ENCODE peak calls at places on chromosome 3, in five cellular contexts. Z is tibial nerve, N is left lung, T is pancreas, E is A549. B is an unnamed sample.

GRCh38 chr3:173770011-173770410 is 372.5 kb downstream of the NLGN1 start:
- DNase-seq in N (no peak), E (no peak), Z (no peak), T (no peak), B (no peak)

GRCh38 chr3:29057326-29057725 is 223.5 kb upstream of the RBMS3 start:
- DNase-seq in Z (no peak), T (no peak), E (no peak), N (no peak), B (no peak)

GRCh38 chr3:177279118-177279815 is 82.0 kb upstream of the TBL1XR1 start:
- DNase-seq in E (no peak), Z (no peak), T (no peak), N (no peak), B (no peak)

GRCh38 chr3:20575153-20575552 is 389.1 kb upstream of the SGO1 start:
- DNase-seq in Z (no peak), T (no peak), E (no peak), N (no peak), B (no peak)

GRCh38 chr3:194570898-194571297 is 62.3 kb downstream of the TMEM44 start:
- DNase-seq in T (no peak), Z (no peak), E (no peak), N (no peak), B (no peak)

GRCh38 chr3:190064112-190064511 is 56.6 kb downstream of the P3H2 start:
- DNase-seq in T (no peak), Z (no peak), N (no peak), E (peak; percentile 15), B (no peak)

GRCh38 chr3:45567730-45568172 is 26.8 kb upstream of the LIMD1 start:
- DNase-seq in E (no peak), T (no peak), Z (no peak), N (no peak), B (no peak)

GRCh38 chr3:125219261-125219701 is 6.7 kb upstream of the SLC12A8 start:
- DNase-seq in N (no peak), E (no peak), T (no peak), Z (no peak), B (no peak)

GRCh38 chr3:62712776-62713175 is 162.4 kb downstream of the CADPS start:
- DNase-seq in E (no peak), T (no peak), N (no peak), Z (no peak), B (no peak)

GRCh38 chr3:59106085-59106629 is 56.3 kb upstream of the CFAP20DC start:
- DNase-seq in T (no peak), Z (no peak), N (no peak), E (no peak), B (no peak)

GRCh38 chr3:159234306-159234705 is 432.5 kb downstream of the MFSD1 start:
- DNase-seq in Z (no peak), E (no peak), T (no peak), N (no peak), B (no peak)

GRCh38 chr3:101809178-101810022 is 30.4 kb downstream of the NXPE3 start:
- DNase-seq in N (no peak), T (peak; percentile 27), Z (no peak), E (no peak), B (no peak)

GRCh38 chr3:125143982-125144652 is 68.4 kb downstream of the SLC12A8 start:
- DNase-seq in T (no peak), Z (no peak), N (no peak), E (no peak), B (peak; percentile 72)

GRCh38 chr3:35678552-35679220 is 39.4 kb downstream of the ARPP21 start:
- DNase-seq in Z (no peak), N (no peak), T (no peak), E (no peak), B (no peak)

GRCh38 chr3:56468184-56469106 is at the start of gene ERC2:
- DNase-seq in E (peak; percentile 6), Z (no peak), N (peak; percentile 83), T (peak; percentile 54), B (no peak)

GRCh38 chr3:50617911-50618481 is 1.0 kb downstream of the MAPKAPK3 start:
- DNase-seq in N (no peak), Z (no peak), T (no peak), E (no peak), B (no peak)

GRCh38 chr3:46676601-46677071 is 16.8 kb downstream of the ALS2CL start:
- DNase-seq in Z (no peak), T (no peak), N (peak; percentile 67), E (no peak), B (no peak)

GRCh38 chr3:66037986-66038369 is 740 bp downstream of the MAGI1 start:
- DNase-seq in E (no peak), N (peak; percentile 80), Z (no peak), T (peak; percentile 25), B (peak; percentile 77)

GRCh38 chr3:66036586-66037061 is 2.1 kb downstream of the MAGI1 start:
- DNase-seq in E (no peak), N (no peak), T (no peak), Z (no peak), B (no peak)

GRCh38 chr3:66033241-66034138 is 5.2 kb downstream of the MAGI1 start:
- DNase-seq in N (no peak), T (no peak), Z (no peak), E (no peak), B (no peak)

GRCh38 chr3:66037330-66037985 is 1.3 kb downstream of the MAGI1 start:
- DNase-seq in N (peak; percentile 76), T (peak; percentile 64), E (peak; percentile 62), Z (no peak), B (peak; percentile 77)

DNA sequence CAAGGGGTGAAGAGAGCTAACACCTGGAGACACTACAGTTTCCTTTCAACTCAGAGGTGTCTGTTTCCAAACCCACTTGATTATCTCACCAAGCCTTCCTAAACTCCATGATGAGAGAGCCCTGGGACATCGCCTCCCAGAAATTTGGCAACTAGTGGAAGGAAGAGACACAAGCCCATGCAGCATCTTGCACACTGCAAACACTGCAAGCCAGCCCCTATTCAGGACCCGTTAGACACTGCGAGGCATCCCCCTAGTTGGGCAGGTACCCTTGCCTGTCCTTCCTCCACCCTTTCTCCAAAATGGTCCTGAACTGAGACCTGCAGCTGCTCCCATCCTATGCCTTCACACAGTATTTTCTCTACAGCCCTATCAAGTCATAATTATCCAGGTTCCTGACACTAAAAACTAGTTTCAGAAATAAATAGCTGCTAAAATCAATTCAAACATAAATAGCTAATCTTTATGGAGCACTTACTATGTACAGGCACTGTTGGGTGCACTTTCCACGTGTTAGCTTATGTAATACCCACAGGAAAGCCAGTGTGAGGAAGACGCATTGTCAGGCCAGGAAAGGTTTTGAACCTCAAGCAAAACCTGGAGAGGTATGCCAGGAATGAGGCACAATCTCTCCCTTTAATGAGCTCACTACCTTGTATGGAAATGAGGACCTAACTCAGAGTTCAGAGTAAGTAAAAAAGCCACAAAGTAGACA is 2.8 kb downstream of the MAGI1 start:
- DNase-seq in N (no peak), E (no peak), T (no peak), Z (no peak), B (no peak)
- H3K4me3 ChIP-seq in N (peak overlapping the region; percentile 61), E (no peak overlapping the region), T (peak overlapping the region; percentile 32), Z (no peak overlapping the region), B (peak overlapping the region; percentile 90)

DNA sequence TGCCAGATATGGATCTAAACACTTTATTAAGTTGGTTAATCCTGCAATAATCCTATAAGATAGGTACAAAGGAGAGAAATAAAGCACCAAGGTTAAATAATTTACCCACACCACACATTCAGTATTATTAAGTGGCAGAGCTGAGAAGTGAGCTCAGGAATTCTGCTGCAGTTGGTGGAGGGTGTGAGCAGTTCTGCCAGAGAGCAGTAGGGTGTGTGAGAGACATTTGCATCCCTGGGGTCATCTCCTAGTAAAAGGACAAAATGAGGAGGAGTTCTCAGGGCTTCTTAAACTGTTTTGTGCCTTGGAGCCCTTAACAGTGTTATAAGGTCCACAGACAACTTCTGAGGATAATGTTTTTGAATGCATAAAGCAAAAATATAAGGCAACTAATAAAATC is 484.5 kb downstream of the TAFA4 start:
- DNase-seq in E (no peak), T (no peak), N (no peak), Z (no peak), B (no peak)
- TF ChIP-seq CTCF in E (no peak), T (no peak), N (no peak), Z (no peak), B (no peak)

GRCh38 chr3:38458796-38459498 is 5.3 kb downstream of the ACVR2B start:
- DNase-seq in Z (no peak), N (peak; percentile 86), E (no peak), T (peak; percentile 88), B (no peak)
- H3K27ac ChIP-seq in Z (peak overlapping the region; percentile 63), N (peak overlapping the region; percentile 31), E (no peak overlapping the region), T (peak overlapping the region; percentile 82), B (peak overlapping the region; percentile 19)

GRCh38 chr3:170806141-170806540 is 63.9 kb downstream of the RPL22L1 start:
- DNase-seq in N (no peak), T (no peak), E (no peak), Z (no peak), B (no peak)

GRCh38 chr3:170799009-170799408 is 71.0 kb downstream of the RPL22L1 start:
- DNase-seq in Z (no peak), T (no peak), N (no peak), E (no peak), B (no peak)

GRCh38 chr3:170801597-170801996 is 68.4 kb downstream of the RPL22L1 start:
- DNase-seq in N (no peak), Z (no peak), T (no peak), E (no peak), B (no peak)

GRCh38 chr3:170804095-170804494 is 65.9 kb downstream of the RPL22L1 start:
- DNase-seq in T (no peak), Z (no peak), E (no peak), N (no peak), B (no peak)

GRCh38 chr3:170802164-170803151 is 67.5 kb downstream of the RPL22L1 start:
- DNase-seq in T (no peak), N (no peak), E (no peak), Z (no peak), B (no peak)
- H3K4me3 ChIP-seq in T (no peak overlapping the region), N (no peak overlapping the region), E (no peak overlapping the region), Z (no peak overlapping the region), B (no peak overlapping the region)

GRCh38 chr3:13879946-13880810 is at the start of gene WNT7A:
- DNase-seq in E (peak; percentile 81), Z (no peak), N (peak; percentile 76), T (no peak), B (peak; percentile 53)

GRCh38 chr3:13878711-13879101 is 1.2 kb downstream of the WNT7A start:
- DNase-seq in T (no peak), Z (no peak), N (peak; percentile 65), E (peak; percentile 32), B (peak; percentile 62)

GRCh38 chr3:13879102-13879945 is 547 bp downstream of the WNT7A start:
- DNase-seq in T (no peak), N (peak; percentile 81), Z (no peak), E (peak; percentile 26), B (peak; percentile 69)

GRCh38 chr3:13881536-13882410 is 1.9 kb upstream of the WNT7A start:
- DNase-seq in E (no peak), Z (no peak), T (no peak), N (no peak), B (peak; percentile 38)

DNA sequence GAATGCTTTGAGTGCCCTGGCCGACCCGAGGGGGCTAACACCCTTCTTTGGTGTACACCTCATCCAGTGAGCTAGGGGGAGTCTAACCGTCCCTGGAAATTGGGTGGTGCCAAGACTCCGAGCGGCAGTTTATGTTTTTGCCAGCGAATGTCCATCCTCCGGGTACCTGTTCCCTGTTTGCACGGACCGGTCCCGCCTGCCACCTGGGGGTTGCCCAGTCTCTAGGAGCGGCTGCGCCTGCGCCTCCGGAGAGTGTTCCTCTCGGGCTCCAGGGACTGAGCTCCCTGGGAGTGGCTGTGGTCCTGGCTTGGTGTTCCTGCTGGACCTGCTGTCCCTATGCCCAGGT is 913 bp upstream of the WNT7A start:
- DNase-seq in Z (no peak), T (no peak), N (peak; percentile 80), E (no peak), B (peak; percentile 43)
- TF ChIP-seq CTCF in Z (no peak), T (no peak), N (no peak), E (no peak), B (no peak)

B was measured in coronary artery.